ENCODE peak calls at places on chromosome 10, in five cellular contexts. X is tibial artery; Q is effector memory CD4-positive, alpha-beta T cell; L is CD4-positive, CD25-positive, alpha-beta regulatory T cell; A is left ventricle myocardium inferior. C is an unnamed sample. For H3K9me3, H3K4me1 and H3K36me3, the result is how much of the 10 kb centered on the place peaks cover.

GRCh38 chr10:24603333-24603732 is 120.4 kb downstream of the ARHGAP21 start:
- DNase-seq in Q (no peak), X (no peak), L (peak), A (no peak), C (no peak)

GRCh38 chr10:104622598-104623209 is 18.4 kb upstream of the SORCS3 start:
- DNase-seq in Q (no peak), X (no peak), L (peak), A (no peak), C (no peak)

GRCh38 chr10:113614304-113614703 is 49.5 kb downstream of the NRAP start:
- DNase-seq in Q (no peak), A (no peak), X (no peak), L (no peak), C (no peak)

GRCh38 chr10:73910764-73911552 is at the start of gene PLAU:
- DNase-seq in L (peak), X (peak), Q (no peak), A (peak), C (peak)

GRCh38 chr10:11023009-11023408 is 5.3 kb downstream of the CELF2 start:
- DNase-seq in X (no peak), L (no peak), Q (no peak), A (no peak), C (no peak)

GRCh38 chr10:62895058-62895457 is 78.9 kb upstream of the EGR2 start:
- DNase-seq in Q (no peak), L (no peak), X (no peak), A (no peak), C (no peak)

GRCh38 chr10:88941026-88941425 is 11.5 kb downstream of the ACTA2 start:
- DNase-seq in Q (no peak), X (no peak), L (no peak), A (no peak), C (no peak)

GRCh38 chr10:92517034-92517655 is 56.7 kb downstream of the IDE start:
- DNase-seq in X (peak), L (peak), Q (peak), A (no peak), C (peak)

GRCh38 chr10:86583983-86584382 is 62.4 kb upstream of the WAPL start:
- DNase-seq in X (no peak), L (peak), A (no peak), Q (no peak), C (no peak)

GRCh38 chr10:48616436-48616835 is 11.6 kb upstream of the ARHGAP22 start:
- DNase-seq in A (no peak), Q (no peak), L (no peak), X (no peak), C (no peak)

GRCh38 chr10:120688928-120689327 is 162.2 kb upstream of the WDR11 start:
- DNase-seq in A (no peak), X (no peak), Q (no peak), L (no peak), C (no peak)

GRCh38 chr10:28939352-28940157 is 262.2 kb downstream of the BAMBI start:
- DNase-seq in A (peak), Q (no peak), L (no peak), X (peak), C (no peak)

GRCh38 chr10:29916669-29917068 is 142.7 kb downstream of the JCAD start:
- DNase-seq in L (no peak), A (no peak), X (no peak), Q (no peak), C (no peak)

GRCh38 chr10:101011517-101012423 is 12.2 kb downstream of the LZTS2 start:
- DNase-seq in A (no peak), Q (no peak), X (no peak), L (no peak), C (no peak)

GRCh38 chr10:49182776-49183175 is 5.4 kb downstream of the TMEM273 start:
- DNase-seq in L (no peak), Q (no peak), X (no peak), A (no peak), C (no peak)

GRCh38 chr10:25405871-25406270 is 231.1 kb downstream of the GPR158 start:
- DNase-seq in X (no peak), A (no peak), L (no peak), Q (no peak), C (no peak)

GRCh38 chr10:79502561-79503309 is 9.6 kb upstream of the EIF5AL1 start:
- DNase-seq in X (no peak), A (no peak), L (no peak), Q (no peak), C (no peak)

GRCh38 chr10:54983255-54983654 is 182.2 kb upstream of the PCDH15 start:
- DNase-seq in L (no peak), X (no peak), Q (no peak), A (no peak), C (no peak)

GRCh38 chr10:14782691-14783363 is 8.1 kb upstream of the FAM107B start:
- DNase-seq in L (peak), Q (no peak), X (no peak), A (no peak), C (no peak)

GRCh38 chr10:132185601-132186487 is 904 bp upstream of the DPYSL4 start:
- DNase-seq in A (peak), L (peak), X (no peak), Q (peak), C (peak)

GRCh38 chr10:101535949-101536348 is 52.1 kb downstream of the POLL start:
- DNase-seq in X (no peak), A (no peak), L (peak), Q (no peak), C (no peak)

GRCh38 chr10:27695704-27696103 is 49.9 kb downstream of the MKX start:
- DNase-seq in A (no peak), L (no peak), Q (no peak), X (no peak), C (no peak)

GRCh38 chr10:95467162-95467599 is 94.0 kb downstream of the SORBS1 start:
- DNase-seq in L (no peak), Q (no peak), A (peak), X (peak), C (no peak)

GRCh38 chr10:97713351-97713827 is at the start of gene MARVELD1:
- DNase-seq in A (peak), X (peak), Q (no peak), L (no peak), C (no peak)

GRCh38 chr10:31413325-31413724 is 94.3 kb downstream of the ZEB1 start:
- DNase-seq in Q (no peak), A (no peak), L (no peak), X (no peak), C (no peak)

GRCh38 chr10:110864662-110865140 is 7.0 kb upstream of the PDCD4 start:
- DNase-seq in Q (peak), L (peak), A (no peak), X (no peak), C (peak)

GRCh38 chr10:11782793-11783557 is 40.2 kb upstream of the PROSER2 start:
- DNase-seq in Q (no peak), X (no peak), A (no peak), L (peak), C (peak)

GRCh38 chr10:125190961-125191360 is 30.6 kb upstream of the CTBP2 start:
- DNase-seq in A (no peak), Q (no peak), L (no peak), X (no peak), C (no peak)

GRCh38 chr10:90313548-90314325 is 544.1 kb downstream of the HTR7 start:
- DNase-seq in Q (no peak), A (no peak), X (no peak), L (no peak), C (no peak)

GRCh38 chr10:78952686-78953085 is 116.1 kb upstream of the ZMIZ1 start:
- DNase-seq in A (peak), L (no peak), Q (no peak), X (peak), C (no peak)

GRCh38 chr10:72261323-72262018 is 12.3 kb upstream of the DDIT4 start:
- DNase-seq in X (no peak), L (peak), Q (no peak), A (no peak), C (no peak)

GRCh38 chr10:108899686-108900085 is 1023.6 kb downstream of the XPNPEP1 start:
- DNase-seq in A (no peak), Q (no peak), L (no peak), X (no peak), C (no peak)
- H3K9me3 ChIP-seq in A (under half), Q (under half), L (under half), X (under half), C (under half)

GRCh38 chr10:6052247-6053221 is 9.6 kb downstream of the IL2RA start:
- DNase-seq in X (no peak), A (no peak), Q (peak), L (peak), C (peak)
- H3K4me1 ChIP-seq in X (under half), A (half or more), Q (half or more), L (half or more), C (half or more)

GRCh38 chr10:118307237-118307636 is 34.9 kb downstream of the FAM204A start:
- DNase-seq in L (no peak), Q (no peak), A (no peak), X (no peak), C (no peak)
- H3K36me3 ChIP-seq in L (under half), Q (under half), A (half or more), X (under half), C (under half)

GRCh38 chr10:70827358-70827757 is 11.6 kb downstream of the SGPL1 start:
- DNase-seq in L (no peak), X (no peak), A (no peak), Q (no peak), C (no peak)
- H3K9me3 ChIP-seq in L (under half), X (under half), A (under half), Q (under half), C (under half)

GRCh38 chr10:96670786-96671185 is 49.5 kb downstream of the PIK3AP1 start:
- DNase-seq in L (no peak), A (no peak), Q (no peak), X (no peak), C (no peak)
- H3K4me1 ChIP-seq in L (under half), A (under half), Q (under half), X (under half), C (under half)

GRCh38 chr10:119058005-119058404 is 22.6 kb downstream of the EIF3A start:
- DNase-seq in X (no peak), A (no peak), L (no peak), Q (no peak), C (no peak)

GRCh38 chr10:119059557-119059956 is 21.1 kb downstream of the EIF3A start:
- DNase-seq in A (no peak), Q (no peak), X (no peak), L (no peak), C (no peak)

GRCh38 chr10:119051775-119052174 is 22.3 kb downstream of the NANOS1 start:
- DNase-seq in X (no peak), Q (no peak), L (no peak), A (no peak), C (no peak)

GRCh38 chr10:119060107-119060506 is 20.5 kb downstream of the EIF3A start:
- DNase-seq in L (no peak), X (no peak), A (no peak), Q (no peak), C (no peak)

GRCh38 chr10:119055472-119055871 is 25.1 kb downstream of the EIF3A start:
- DNase-seq in A (no peak), Q (no peak), L (no peak), X (no peak), C (no peak)
- H3K36me3 ChIP-seq in A (half or more), Q (half or more), L (half or more), X (half or more), C (half or more)

GRCh38 chr10:1401056-1401965 is 336.0 kb downstream of the ADARB2 start:
- DNase-seq in X (no peak), A (no peak), L (no peak), Q (no peak), C (no peak)
- H3K9me3 ChIP-seq in X (under half), A (under half), L (under half), Q (under half), C (under half)